ENCODE peak calls at places on chromosome 14, in eight cellular contexts. F is AG09319, G is fibroblast of the aortic adventitia, H is lung, I is tibial nerve, J is psoas muscle, R is PC-9, M is bronchial epithelial cell. Y is an unnamed sample.

GRCh38 chr14:75476274-75476995 is 45.8 kb upstream of the BATF start:
- DNase-seq in I (no peak), H (peak), R (no peak), F (no peak), M (no peak), G (no peak), J (no peak), Y (no peak)

GRCh38 chr14:91997492-91997891 is 42.4 kb downstream of the TRIP11 start:
- DNase-seq in I (no peak), H (no peak), M (peak), G (peak), J (no peak), R (no peak), F (no peak), Y (no peak)

GRCh38 chr14:60649815-60650381 is 621 bp upstream of the SIX1 start:
- DNase-seq in J (peak), H (no peak), M (peak), G (peak), F (no peak), I (no peak), R (no peak), Y (no peak)

GRCh38 chr14:88426271-88426670 is 40.8 kb downstream of the SPATA7 start:
- DNase-seq in F (no peak), R (no peak), M (no peak), G (peak), H (no peak), I (no peak), J (peak), Y (no peak)

GRCh38 chr14:71324767-71325272 is 417.6 kb downstream of the PCNX1 start:
- DNase-seq in I (no peak), F (no peak), M (peak), J (no peak), R (no peak), H (no peak), G (no peak), Y (peak)

GRCh38 chr14:94451091-94451751 is 1.4 kb downstream of the SERPINA11 start:
- DNase-seq in G (no peak), H (no peak), F (no peak), M (no peak), J (no peak), R (no peak), I (no peak), Y (no peak)

GRCh38 chr14:96184737-96185136 is 19.9 kb upstream of the BDKRB2 start:
- DNase-seq in M (no peak), J (no peak), H (no peak), R (no peak), G (peak), F (no peak), I (no peak), Y (no peak)

GRCh38 chr14:58833634-58834378 is 196.0 kb downstream of the DACT1 start:
- DNase-seq in M (no peak), J (no peak), I (no peak), H (no peak), G (no peak), R (no peak), F (no peak), Y (no peak)

GRCh38 chr14:80901260-80901659 is 40.3 kb downstream of the CEP128 start:
- DNase-seq in I (no peak), H (no peak), R (no peak), F (no peak), M (no peak), G (no peak), J (no peak), Y (no peak)

GRCh38 chr14:93041002-93041401 is 74.7 kb downstream of the ITPK1 start:
- DNase-seq in G (no peak), F (no peak), H (no peak), J (no peak), I (no peak), M (no peak), R (no peak), Y (no peak)

GRCh38 chr14:96581902-96582640 is 79.9 kb downstream of the PAPOLA start:
- DNase-seq in I (no peak), G (no peak), J (no peak), M (no peak), H (no peak), R (no peak), F (no peak), Y (no peak)

GRCh38 chr14:97513891-97514290 is 716.7 kb downstream of the VRK1 start:
- DNase-seq in M (no peak), R (no peak), F (no peak), J (no peak), G (no peak), I (no peak), H (no peak), Y (no peak)

GRCh38 chr14:93045965-93046695 is 69.6 kb downstream of the ITPK1 start:
- DNase-seq in G (peak), H (no peak), J (no peak), I (no peak), M (no peak), F (peak), R (peak), Y (no peak)

GRCh38 chr14:100557658-100558057 is 29.6 kb downstream of the BEGAIN start:
- DNase-seq in F (no peak), I (no peak), M (peak), J (no peak), R (no peak), H (no peak), G (no peak), Y (no peak)

GRCh38 chr14:35380794-35381193 is 23.8 kb downstream of the NFKBIA start:
- DNase-seq in I (no peak), F (no peak), J (no peak), H (no peak), R (no peak), G (no peak), M (no peak), Y (no peak)

GRCh38 chr14:84483072-84483410 is 1046.9 kb upstream of the FLRT2 start:
- DNase-seq in F (no peak), I (no peak), R (no peak), H (no peak), G (no peak), M (no peak), J (no peak), Y (no peak)

GRCh38 chr14:100434033-100434601 is 111.0 kb downstream of the SLC25A47 start:
- DNase-seq in M (no peak), R (no peak), H (no peak), F (no peak), J (no peak), I (no peak), G (no peak), Y (no peak)

GRCh38 chr14:50233335-50234250 is 2.2 kb upstream of the SOS2 start:
- DNase-seq in F (no peak), I (no peak), R (no peak), M (no peak), H (no peak), J (no peak), G (no peak), Y (no peak)

GRCh38 chr14:86015511-86015910 is 485.6 kb downstream of the FLRT2 start:
- DNase-seq in J (no peak), H (no peak), G (no peak), F (no peak), I (no peak), M (peak), R (no peak), Y (no peak)

GRCh38 chr14:90778468-90779255 is 37.6 kb downstream of the TTC7B start:
- DNase-seq in R (no peak), J (no peak), G (no peak), H (no peak), I (no peak), M (no peak), F (no peak), Y (no peak)

GRCh38 chr14:77059276-77059934 is 30.9 kb upstream of the IRF2BPL start:
- DNase-seq in H (no peak), F (peak), R (peak), I (no peak), J (peak), M (peak), G (peak), Y (no peak)
- TF ChIP-seq CTCF in H (peak), F (peak), R (peak), I (no peak), J (peak), M (no peak), G (peak), Y (no peak)

GRCh38 chr14:20973501-20973900 is 16.3 kb upstream of the METTL17 start:
- DNase-seq in F (no peak), H (no peak), J (no peak), R (no peak), M (peak), I (no peak), G (no peak), Y (no peak)

GRCh38 chr14:20970983-20971704 is 15.9 kb downstream of the RNASE2 start:
- DNase-seq in M (peak), I (peak), H (peak), J (peak), R (peak), G (peak), F (peak), Y (peak)

GRCh38 chr14:20969336-20969735 is 14.0 kb downstream of the RNASE2 start:
- DNase-seq in M (peak), G (no peak), J (no peak), I (no peak), F (no peak), R (no peak), H (no peak), Y (no peak)

GRCh38 chr14:20970647-20970982 is 15.3 kb downstream of the RNASE2 start:
- DNase-seq in I (no peak), R (no peak), F (no peak), J (no peak), G (no peak), H (no peak), M (no peak), Y (no peak)

DNA sequence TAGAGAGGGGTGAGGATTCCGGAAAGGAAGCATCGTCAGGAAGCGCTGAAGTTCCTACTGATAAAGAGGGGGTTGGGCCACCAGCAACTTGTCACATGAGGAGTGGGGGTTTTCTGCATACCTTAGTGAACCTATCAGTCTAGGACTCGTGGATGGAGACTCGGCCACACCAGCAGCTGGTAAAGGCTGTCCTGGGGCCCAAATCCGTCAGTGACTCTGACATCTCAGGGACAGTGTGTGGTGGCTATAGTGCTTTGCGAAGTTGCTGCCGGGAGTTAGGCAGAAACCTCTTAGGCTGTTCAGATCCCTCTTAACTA is 16.4 kb downstream of the RNASE2 start:
- DNase-seq in R (no peak), G (no peak), F (no peak), J (no peak), H (no peak), M (no peak), I (no peak), Y (no peak)
- TF ChIP-seq CTCF in R (no peak), G (no peak), F (no peak), J (no peak), H (no peak), M (no peak), I (no peak), Y (no peak)

GRCh38 chr14:64159588-64159987 is 134.6 kb downstream of the ESR2 start:
- DNase-seq in I (no peak), H (no peak), J (no peak), F (no peak), R (no peak), M (no peak), G (no peak), Y (no peak)
- TF ChIP-seq CTCF in I (no peak), H (no peak), J (no peak), F (no peak), R (no peak), M (no peak), G (no peak), Y (no peak)

DNA sequence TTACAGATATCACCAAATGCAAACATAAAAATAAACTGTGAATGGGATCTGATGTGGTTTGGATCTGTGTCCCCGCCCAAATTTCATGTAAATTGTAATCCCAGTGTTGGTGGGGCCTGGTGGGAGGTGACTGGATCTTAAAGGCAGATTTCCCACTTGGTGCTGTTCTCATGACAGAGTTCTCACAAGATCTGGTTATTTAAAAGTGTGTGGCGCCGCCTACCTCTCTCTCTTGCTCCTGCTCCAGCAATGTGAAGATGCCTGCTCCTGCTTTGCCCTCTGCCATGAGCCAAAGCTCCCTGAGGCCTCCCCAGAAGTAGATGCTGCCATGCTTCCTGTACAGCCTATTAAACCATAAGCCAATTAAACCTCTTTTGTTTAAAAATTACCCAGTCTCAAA is 47.8 kb downstream of the SLC25A21 start:
- DNase-seq in M (peak), G (no peak), I (no peak), R (no peak), H (no peak), J (no peak), F (no peak), Y (no peak)
- TF ChIP-seq CTCF in M (peak), G (no peak), I (no peak), R (no peak), H (no peak), J (no peak), F (no peak), Y (no peak)

DNA sequence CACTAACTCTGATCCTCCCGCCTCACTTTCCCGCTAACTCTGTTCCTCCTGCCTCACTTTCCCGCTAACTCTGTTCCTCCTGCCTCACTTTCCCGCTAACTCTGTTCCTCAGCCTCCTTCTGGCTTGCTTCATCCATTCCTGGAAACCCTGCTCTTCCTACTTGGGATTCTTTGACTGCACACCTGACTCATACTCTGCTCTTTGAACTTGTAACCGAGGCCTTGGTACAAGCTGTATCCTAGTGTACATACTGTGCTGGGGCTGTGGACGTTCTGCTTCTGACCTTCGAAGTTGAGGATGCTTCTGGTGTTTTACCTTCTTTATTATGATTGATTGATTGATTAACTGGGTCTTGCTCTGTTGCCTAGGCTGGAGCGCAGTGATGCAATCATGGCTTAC is 63.2 kb upstream of the RD3L start:
- DNase-seq in I (no peak), R (no peak), H (no peak), G (no peak), M (no peak), F (no peak), J (no peak), Y (no peak)
- TF ChIP-seq CTCF in I (no peak), R (no peak), H (no peak), G (no peak), M (no peak), F (no peak), J (no peak), Y (no peak)

GRCh38 chr14:104431929-104432541 is 147.5 kb upstream of the C14orf180 start:
- DNase-seq in R (no peak), G (no peak), M (no peak), H (no peak), F (no peak), J (no peak), I (no peak), Y (no peak)

GRCh38 chr14:104434214-104435076 is 145.1 kb upstream of the C14orf180 start:
- DNase-seq in R (no peak), M (no peak), G (no peak), H (no peak), I (no peak), J (no peak), F (no peak), Y (no peak)

GRCh38 chr14:104435147-104436046 is 144.2 kb upstream of the C14orf180 start:
- DNase-seq in F (no peak), R (no peak), G (no peak), J (peak), I (peak), H (peak), M (no peak), Y (no peak)

GRCh38 chr14:104432611-104433231 is 146.8 kb upstream of the C14orf180 start:
- DNase-seq in H (no peak), M (no peak), I (no peak), R (no peak), F (no peak), J (no peak), G (no peak), Y (no peak)

GRCh38 chr14:104433401-104434213 is 146.0 kb upstream of the C14orf180 start:
- DNase-seq in M (no peak), H (no peak), F (no peak), J (peak), G (no peak), I (no peak), R (no peak), Y (no peak)
- TF ChIP-seq CTCF in M (no peak), H (no peak), F (no peak), J (no peak), G (no peak), I (no peak), R (no peak), Y (no peak)

Y was measured in endothelial cell.